ENCODE peak calls at places on chromosomes 4 and X, in seven cellular contexts. H is naive thymus-derived CD4-positive, alpha-beta T cell; V is CD8-positive, alpha-beta T cell; Q is heart right ventricle; A is cardiac muscle cell; F is GM23338; C is ovary. S is an unnamed sample. For H3K36me3, the result is how much of the 10 kb centered on the place peaks cover.

GRCh38 chr4:111011458-111011857 is 388.6 kb upstream of the PITX2 start:
- DNase-seq in H (no peak), V (no peak), Q (no peak), A (no peak), F (peak), C (no peak), S (no peak)

GRCh38 chrX:135327299-135327698 is 18.0 kb downstream of the ETDC start:
- DNase-seq in H (no peak), V (no peak), Q (no peak), A (peak), F (no peak), C (no peak), S (no peak)

GRCh38 chrX:14359727-14360126 is 169.6 kb upstream of the GLRA2 start:
- DNase-seq in H (no peak), V (no peak), Q (no peak), A (no peak), F (peak), C (no peak), S (no peak)

GRCh38 chr4:101355767-101356702 is 8.7 kb upstream of the PPP3CA start:
- DNase-seq in H (no peak), V (no peak), Q (no peak), A (peak), F (no peak), C (no peak), S (no peak)

GRCh38 chr4:85966308-85966882 is 393.5 kb downstream of the MAPK10 start:
- DNase-seq in H (no peak), V (no peak), Q (no peak), A (peak), F (no peak), C (no peak), S (no peak)

GRCh38 chr4:67929447-67929846 is 33.8 kb downstream of the TMPRSS11A start:
- DNase-seq in H (no peak), V (no peak), Q (no peak), A (no peak), F (no peak), C (no peak), S (no peak)

GRCh38 chrX:20829665-20830481 is 544.3 kb upstream of the CNKSR2 start:
- DNase-seq in H (no peak), V (no peak), Q (no peak), A (peak), F (no peak), C (no peak), S (no peak)

GRCh38 chr4:55854132-55854531 is 684 bp downstream of the EXOC1 start:
- DNase-seq in H (no peak), V (no peak), Q (no peak), A (peak), F (no peak), C (no peak), S (no peak)

GRCh38 chr4:166637816-166638215 is 596.5 kb downstream of the SPOCK3 start:
- DNase-seq in H (no peak), V (no peak), Q (no peak), A (no peak), F (no peak), C (no peak), S (no peak)

GRCh38 chrX:115650449-115650848 is 89.5 kb downstream of the PLS3 start:
- DNase-seq in H (no peak), V (no peak), Q (no peak), A (peak), F (peak), C (no peak), S (no peak)

GRCh38 chrX:101191217-101191750 is 28.3 kb upstream of the DRP2 start:
- DNase-seq in H (no peak), V (no peak), Q (peak), A (peak), F (peak), C (peak), S (no peak)

GRCh38 chr4:143538979-143539669 is 25.6 kb downstream of the SMARCA5 start:
- DNase-seq in H (no peak), V (no peak), Q (no peak), A (no peak), F (no peak), C (no peak), S (no peak)

GRCh38 chrX:71632923-71633657 is 14.8 kb upstream of the CXCR3 start:
- DNase-seq in H (no peak), V (no peak), Q (no peak), A (no peak), F (no peak), C (no peak), S (no peak)
- H3K36me3 ChIP-seq in H (under half), V (under half), Q (under half), A (under half), F (under half), C (under half), S (under half)

GRCh38 chr4:177699365-177700213 is 257.4 kb upstream of the AGA start:
- DNase-seq in H (no peak), V (no peak), Q (no peak), A (peak), F (no peak), C (no peak), S (no peak)

GRCh38 chr4:177692907-177693306 is 250.7 kb upstream of the AGA start:
- DNase-seq in H (no peak), V (no peak), Q (no peak), A (no peak), F (no peak), C (no peak), S (no peak)

DNA sequence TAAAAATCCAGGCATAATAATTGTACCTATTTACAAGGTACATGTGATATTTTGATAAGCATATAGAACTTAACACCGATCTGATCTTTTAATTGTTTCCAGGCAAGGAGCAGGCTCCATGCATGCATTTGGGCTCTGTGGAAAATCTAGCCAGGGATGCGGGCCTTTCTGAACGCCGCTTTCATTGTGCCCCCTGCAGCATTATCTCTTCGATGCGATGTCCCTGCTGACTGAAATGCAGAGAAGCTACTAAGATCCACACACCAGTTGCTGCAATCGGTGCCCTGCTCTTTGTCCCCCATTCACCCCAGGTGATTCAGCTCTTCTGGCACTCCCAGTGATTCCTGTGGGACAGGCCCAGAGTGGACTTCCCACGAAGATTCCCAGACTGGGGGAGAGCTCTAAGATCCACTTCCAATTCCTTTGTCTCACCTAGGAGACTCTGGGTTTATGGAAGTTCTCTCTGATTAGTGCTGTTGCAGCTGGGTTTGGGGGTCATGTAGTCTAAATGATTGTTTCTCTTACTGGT is 254.3 kb upstream of the AGA start:
- DNase-seq in H (no peak), V (no peak), Q (no peak), A (no peak), F (peak), C (no peak), S (no peak)
- H3K36me3 ChIP-seq in H (under half), V (under half), Q (under half), A (under half), F (under half), C (under half), S (under half)

DNA sequence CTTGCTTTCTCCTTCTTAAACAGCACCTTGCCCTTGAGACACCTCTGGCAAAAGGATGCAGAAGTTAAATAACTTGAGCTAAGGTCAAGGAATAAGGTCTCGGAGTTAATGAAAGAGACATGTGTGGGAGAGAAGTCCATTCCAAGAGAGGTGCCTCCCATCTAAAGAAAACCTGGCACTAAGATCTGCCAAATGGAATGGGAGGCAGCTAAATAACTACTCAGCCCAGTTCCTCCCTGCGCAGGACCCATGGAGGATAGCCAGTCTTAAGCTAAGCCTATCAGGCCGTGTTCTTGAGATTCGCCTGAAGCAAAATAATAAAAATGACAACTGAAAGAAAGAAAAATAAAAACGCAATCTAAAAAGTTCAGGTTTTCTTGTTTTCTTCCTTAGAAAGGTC is 20.7 kb upstream of the ELF4 start:
- DNase-seq in H (no peak), V (no peak), Q (no peak), A (no peak), F (no peak), C (no peak), S (no peak)
- H3K36me3 ChIP-seq in H (under half), V (under half), Q (under half), A (under half), F (under half), C (under half), S (under half)

GRCh38 chr4:16676247-16676646 is 222.2 kb downstream of the LDB2 start:
- DNase-seq in H (no peak), V (no peak), Q (peak), A (no peak), F (no peak), C (no peak), S (no peak)
- H3K36me3 ChIP-seq in H (under half), V (under half), Q (under half), A (under half), F (under half), C (under half), S (under half)

S was measured in GM06990.